ENCODE peak calls at places on chromosomes 3 and 15, in six cellular contexts. A is endothelial cell of umbilical vein, H is sigmoid colon, Y is spleen, V is heart left ventricle, N is cardiac muscle cell. D is an unnamed sample.

GRCh38 chr3:109927161-109927560 is 589.8 kb upstream of the DPPA4 start:
- DNase-seq in V (no peak), N (peak), H (no peak), Y (no peak), A (peak), D (no peak)

GRCh38 chr3:174863488-174863887 is 4.4 kb downstream of the NAALADL2 start:
- DNase-seq in H (no peak), Y (no peak), V (no peak), N (no peak), A (no peak), D (no peak)

GRCh38 chr3:123042413-123042812 is 14.8 kb upstream of the SEMA5B start:
- DNase-seq in N (no peak), Y (no peak), V (peak), A (no peak), H (no peak), D (no peak)

GRCh38 chr3:170301404-170301803 is 56.1 kb upstream of the SKIL start:
- DNase-seq in A (peak), Y (no peak), V (no peak), H (no peak), N (peak), D (no peak)

GRCh38 chr15:62994975-62995730 is 47.4 kb upstream of the TPM1 start:
- DNase-seq in Y (no peak), V (no peak), N (no peak), A (no peak), H (no peak), D (no peak)

GRCh38 chr3:133256787-133257483 is 142.9 kb upstream of the BFSP2 start:
- DNase-seq in A (peak), H (no peak), Y (no peak), N (no peak), V (no peak), D (no peak)

GRCh38 chr15:41896566-41896965 is 2.7 kb upstream of the SPTBN5 start:
- DNase-seq in V (no peak), Y (no peak), N (no peak), H (no peak), A (no peak), D (no peak)

GRCh38 chr15:55909036-55909811 is 84.2 kb downstream of the NEDD4 start:
- DNase-seq in H (no peak), Y (no peak), V (no peak), N (peak), A (no peak), D (no peak)

GRCh38 chr3:156106721-156107373 is 13.5 kb upstream of the KCNAB1 start:
- DNase-seq in N (no peak), V (no peak), A (no peak), Y (no peak), H (no peak), D (peak)

GRCh38 chr15:31101262-31102048 is at the start of gene TRPM1:
- DNase-seq in H (no peak), A (no peak), V (no peak), N (no peak), Y (no peak), D (peak)

GRCh38 chr3:32734756-32735155 is 49.8 kb downstream of the CNOT10 start:
- DNase-seq in N (no peak), A (no peak), H (no peak), Y (no peak), V (no peak), D (no peak)

GRCh38 chr3:9785602-9786001 is 6.7 kb downstream of the TADA3 start:
- DNase-seq in H (no peak), V (no peak), N (peak), A (no peak), Y (no peak), D (no peak)

GRCh38 chr3:115982629-115983028 is 359.3 kb downstream of the GAP43 start:
- DNase-seq in H (no peak), Y (no peak), V (no peak), N (no peak), A (no peak), D (no peak)

GRCh38 chr3:141432904-141433303 is 53.9 kb upstream of the RASA2 start:
- DNase-seq in N (no peak), A (no peak), V (no peak), Y (no peak), H (no peak), D (no peak)

GRCh38 chr3:62371032-62371734 is 2.2 kb downstream of the FEZF2 start:
- DNase-seq in Y (no peak), H (no peak), A (no peak), N (no peak), V (no peak), D (no peak)

GRCh38 chr3:159761377-159761776 is 227.3 kb upstream of the IL12A start:
- DNase-seq in V (peak), N (peak), A (peak), Y (no peak), H (peak), D (no peak)

GRCh38 chr3:46381662-46382061 is 10.9 kb downstream of the CCR5 start:
- DNase-seq in N (no peak), H (no peak), Y (no peak), V (no peak), A (no peak), D (no peak)

GRCh38 chr3:27281671-27282150 is 87.5 kb downstream of the NEK10 start:
- DNase-seq in Y (no peak), N (no peak), H (no peak), A (no peak), V (no peak), D (no peak)

GRCh38 chr3:113210608-113211369 is 568 bp upstream of the BOC start:
- DNase-seq in N (peak), A (peak), H (peak), V (no peak), Y (no peak), D (peak)

GRCh38 chr15:74792227-74793016 is 10.5 kb downstream of the CSK start:
- DNase-seq in H (peak), V (no peak), Y (no peak), N (no peak), A (no peak), D (no peak)

GRCh38 chr3:62178032-62178431 is 195.3 kb downstream of the FEZF2 start:
- DNase-seq in H (no peak), A (no peak), V (no peak), Y (no peak), N (no peak), D (no peak)

GRCh38 chr3:129974451-129975331 is at the start of gene TRH:
- DNase-seq in Y (no peak), V (no peak), H (no peak), N (no peak), A (no peak), D (no peak)
- H3K27ac ChIP-seq in Y (no peak), V (no peak), H (no peak), N (no peak), A (no peak), D (no peak)

GRCh38 chr3:69009559-69010410 is 3.7 kb downstream of the EOGT start:
- DNase-seq in H (no peak), N (peak), Y (no peak), A (peak), V (no peak), D (no peak)

GRCh38 chr3:69013256-69014021 is at the start of gene EOGT:
- DNase-seq in H (peak), V (peak), A (peak), N (peak), Y (peak), D (peak)

GRCh38 chr3:69012111-69012835 is 1.2 kb downstream of the EOGT start:
- DNase-seq in N (peak), A (peak), V (peak), Y (no peak), H (peak), D (no peak)

GRCh38 chr3:69012836-69013255 is 638 bp downstream of the EOGT start:
- DNase-seq in V (peak), N (peak), H (peak), Y (peak), A (peak), D (no peak)

GRCh38 chr3:69011331-69011730 is 2.2 kb downstream of the EOGT start:
- DNase-seq in H (no peak), Y (no peak), N (no peak), A (peak), V (no peak), D (no peak)
- H3K27ac ChIP-seq in H (peak), Y (no peak), N (no peak), A (peak), V (no peak), D (peak)

GRCh38 chr3:96814581-96815567 is at the start of gene EPHA6:
- DNase-seq in N (no peak), Y (peak), A (no peak), V (no peak), H (peak), D (no peak)

GRCh38 chr3:96813820-96814580 is 394 bp upstream of the EPHA6 start:
- DNase-seq in N (peak), Y (peak), V (peak), A (peak), H (peak), D (no peak)

DNA sequence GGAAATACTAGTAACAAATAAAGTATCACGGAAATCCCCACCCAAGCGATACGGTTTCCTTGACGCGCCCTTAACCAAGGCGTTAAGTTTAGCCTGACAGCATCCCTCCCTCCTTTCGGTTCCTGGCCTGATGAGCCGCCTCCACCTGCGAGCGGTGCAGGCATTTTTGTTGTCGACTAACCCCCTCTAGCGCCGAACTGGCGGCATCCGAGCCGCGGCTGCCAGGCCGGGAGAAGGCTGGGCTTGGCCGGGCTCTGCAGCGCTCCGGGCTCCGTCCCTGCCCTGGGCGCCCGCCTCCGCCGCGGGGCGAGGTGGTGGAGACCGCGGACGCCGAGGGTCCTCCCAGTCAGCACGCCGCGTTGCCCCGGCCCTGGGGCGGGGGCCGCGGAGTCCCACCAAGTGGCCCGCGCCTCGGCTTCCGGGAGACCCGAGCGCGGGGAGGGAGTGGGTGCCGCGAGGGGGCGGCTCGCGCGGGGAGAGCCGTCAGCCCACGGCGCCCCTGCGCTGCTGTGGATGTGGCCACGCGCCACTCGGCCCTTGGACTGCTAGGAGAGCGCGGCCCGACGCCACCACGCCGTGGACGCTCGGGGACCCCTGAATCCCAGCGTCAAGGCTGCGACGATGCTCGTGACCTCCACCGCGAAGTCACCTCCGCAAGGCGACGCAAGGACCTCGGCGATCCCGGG is 1.1 kb upstream of the EPHA6 start:
- DNase-seq in N (peak), V (peak), H (peak), A (peak), Y (peak), D (no peak)
- H3K27ac ChIP-seq in N (no peak), V (no peak), H (peak), A (no peak), Y (no peak), D (peak)

GRCh38 chr3:49181351-49181750 is 10.0 kb downstream of the KLHDC8B start:
- DNase-seq in H (no peak), V (no peak), Y (no peak), N (no peak), A (no peak), D (no peak)

GRCh38 chr3:49182682-49183081 is 11.3 kb downstream of the KLHDC8B start:
- DNase-seq in A (no peak), N (no peak), H (no peak), Y (no peak), V (no peak), D (no peak)

GRCh38 chr3:49177073-49177472 is 5.7 kb downstream of the KLHDC8B start:
- DNase-seq in H (no peak), V (no peak), N (no peak), A (no peak), Y (no peak), D (no peak)

GRCh38 chr3:49183873-49184272 is 12.5 kb downstream of the KLHDC8B start:
- DNase-seq in N (no peak), V (no peak), H (no peak), A (no peak), Y (no peak), D (no peak)

DNA sequence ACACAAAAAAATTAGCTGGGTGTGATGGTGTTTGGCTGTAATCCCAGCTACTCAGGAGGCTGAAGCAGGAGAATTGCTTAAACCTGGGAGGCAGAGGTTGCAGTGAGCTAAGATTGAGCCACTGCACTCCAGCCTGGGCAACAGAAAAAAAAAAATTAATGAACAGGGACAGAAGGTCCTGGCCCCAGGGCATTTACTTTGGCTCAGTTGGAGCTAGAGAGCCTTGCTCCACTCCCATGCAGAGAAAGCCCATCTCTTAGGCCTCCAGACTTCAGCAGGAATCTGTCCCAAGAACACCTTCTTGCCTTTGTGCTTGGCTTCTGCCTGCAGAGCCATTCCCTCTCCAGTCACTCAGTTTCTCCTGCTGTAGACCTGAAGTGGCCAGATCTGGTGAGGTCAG is 8.7 kb downstream of the KLHDC8B start:
- DNase-seq in A (no peak), N (no peak), H (no peak), V (no peak), Y (no peak), D (no peak)
- H3K27ac ChIP-seq in A (no peak), N (no peak), H (no peak), V (no peak), Y (no peak), D (no peak)

D was measured in esophagus muscularis mucosa.